ENCODE peak calls at places on chromosomes 2 and 18, in eight cellular contexts. One of them, this sample, is unnamed.

GRCh38 chr18:32049393-32050161 is 31.0 kb downstream of the RNF125 start:
- DNase-seq in Calu3: no peak
- DNase-seq in A549: no peak
- DNase-seq in NCI-H524: no peak
- DNase-seq in fibroblast of the aortic adventitia: peak
- DNase-seq in LoVo: no peak
- DNase-seq in MCF 10A: no peak
- DNase-seq in A172: peak
- DNase-seq in this sample: peak

GRCh38 chr2:218245214-218245613 is 15.6 kb upstream of the GPBAR1 start:
- DNase-seq in A549: no peak
- DNase-seq in Calu3: no peak
- DNase-seq in A172: no peak
- DNase-seq in NCI-H524: no peak
- DNase-seq in MCF 10A: no peak
- DNase-seq in fibroblast of the aortic adventitia: no peak
- DNase-seq in LoVo: no peak
- DNase-seq in this sample: no peak

GRCh38 chr2:179749210-179749609 is 112.2 kb downstream of the ZNF385B start:
- DNase-seq in LoVo: no peak
- DNase-seq in fibroblast of the aortic adventitia: peak
- DNase-seq in NCI-H524: no peak
- DNase-seq in A172: peak
- DNase-seq in Calu3: no peak
- DNase-seq in MCF 10A: peak
- DNase-seq in A549: no peak
- DNase-seq in this sample: no peak

GRCh38 chr2:219261024-219261855 is 7.5 kb upstream of the TUBA4A start:
- DNase-seq in Calu3: no peak
- DNase-seq in NCI-H524: no peak
- DNase-seq in A549: no peak
- DNase-seq in fibroblast of the aortic adventitia: no peak
- DNase-seq in LoVo: no peak
- DNase-seq in MCF 10A: no peak
- DNase-seq in A172: no peak
- DNase-seq in this sample: no peak

GRCh38 chr2:207768168-207768890 is 1.4 kb downstream of the FZD5 start:
- DNase-seq in NCI-H524: peak
- DNase-seq in fibroblast of the aortic adventitia: peak
- DNase-seq in A172: no peak
- DNase-seq in MCF 10A: no peak
- DNase-seq in A549: peak
- DNase-seq in Calu3: peak
- DNase-seq in LoVo: peak
- DNase-seq in this sample: no peak

GRCh38 chr18:3595282-3596273 is 145.6 kb downstream of the TGIF1 start:
- DNase-seq in A549: no peak
- DNase-seq in fibroblast of the aortic adventitia: peak
- DNase-seq in LoVo: peak
- DNase-seq in Calu3: peak
- DNase-seq in A172: peak
- DNase-seq in MCF 10A: peak
- DNase-seq in NCI-H524: no peak
- DNase-seq in this sample: peak

GRCh38 chr2:168166902-168167510 is 80.4 kb downstream of the STK39 start:
- DNase-seq in LoVo: peak
- DNase-seq in A549: no peak
- DNase-seq in A172: peak
- DNase-seq in Calu3: peak
- DNase-seq in NCI-H524: no peak
- DNase-seq in MCF 10A: peak
- DNase-seq in fibroblast of the aortic adventitia: peak
- DNase-seq in this sample: no peak

GRCh38 chr2:12287220-12287751 is 429.4 kb upstream of the TRIB2 start:
- DNase-seq in fibroblast of the aortic adventitia: peak
- DNase-seq in Calu3: no peak
- DNase-seq in NCI-H524: no peak
- DNase-seq in A172: peak
- DNase-seq in A549: no peak
- DNase-seq in MCF 10A: peak
- DNase-seq in LoVo: no peak
- DNase-seq in this sample: no peak

GRCh38 chr18:53941601-53942335 is 282.7 kb downstream of the MBD2 start:
- DNase-seq in fibroblast of the aortic adventitia: no peak
- DNase-seq in A172: peak
- DNase-seq in MCF 10A: peak
- DNase-seq in NCI-H524: no peak
- DNase-seq in LoVo: no peak
- DNase-seq in Calu3: no peak
- DNase-seq in A549: no peak
- DNase-seq in this sample: no peak

GRCh38 chr2:158493458-158493857 is 36.7 kb downstream of the PKP4 start:
- DNase-seq in fibroblast of the aortic adventitia: peak
- DNase-seq in MCF 10A: no peak
- DNase-seq in A549: no peak
- DNase-seq in NCI-H524: peak
- DNase-seq in LoVo: no peak
- DNase-seq in Calu3: no peak
- DNase-seq in A172: no peak
- DNase-seq in this sample: no peak

GRCh38 chr18:5967007-5967406 is 71.7 kb upstream of the TMEM200C start:
- DNase-seq in A172: no peak
- DNase-seq in Calu3: no peak
- DNase-seq in A549: no peak
- DNase-seq in fibroblast of the aortic adventitia: no peak
- DNase-seq in MCF 10A: no peak
- DNase-seq in NCI-H524: no peak
- DNase-seq in LoVo: no peak
- DNase-seq in this sample: peak

GRCh38 chr2:15112216-15112615 is 448.9 kb downstream of the NBAS start:
- DNase-seq in A172: peak
- DNase-seq in NCI-H524: no peak
- DNase-seq in LoVo: no peak
- DNase-seq in A549: no peak
- DNase-seq in Calu3: no peak
- DNase-seq in fibroblast of the aortic adventitia: peak
- DNase-seq in MCF 10A: peak
- DNase-seq in this sample: no peak

GRCh38 chr18:49581369-49581768 is 19.5 kb downstream of the LIPG start:
- DNase-seq in Calu3: no peak
- DNase-seq in fibroblast of the aortic adventitia: no peak
- DNase-seq in A549: no peak
- DNase-seq in LoVo: no peak
- DNase-seq in A172: no peak
- DNase-seq in MCF 10A: no peak
- DNase-seq in NCI-H524: no peak
- DNase-seq in this sample: no peak